ENCODE peak calls at places on chromosomes 1 and 21, in seven cellular contexts. D, K, W, U, P, I and C are unnamed samples. For H3K4me1 and H3K27me3, the result is how much of the 10 kb centered on the place peaks cover.

GRCh38 chr1:56468472-56468871 is 110.9 kb downstream of the PLPP3 start:
- DNase-seq in D (no peak), K (no peak), W (no peak), U (peak), P (no peak), I (no peak), C (no peak)

GRCh38 chr1:7580923-7581753 is 190.0 kb upstream of the VAMP3 start:
- DNase-seq in D (no peak), K (peak), W (no peak), U (no peak), P (no peak), I (no peak), C (peak)

GRCh38 chr1:84145051-84145450 is 980 bp downstream of the PRKACB start:
- DNase-seq in D (no peak), K (no peak), W (peak), U (no peak), P (no peak), I (no peak), C (no peak)

GRCh38 chr1:185453496-185454192 is 136.6 kb upstream of the IVNS1ABP start:
- DNase-seq in D (no peak), K (no peak), W (no peak), U (peak), P (no peak), I (no peak), C (no peak)

GRCh38 chr1:231639819-231640218 is 13.2 kb downstream of the DISC1 start:
- DNase-seq in D (no peak), K (no peak), W (no peak), U (no peak), P (no peak), I (no peak), C (no peak)

GRCh38 chr21:24045775-24046215 is 1561.5 kb downstream of the MRPL39 start:
- DNase-seq in D (peak), K (peak), W (peak), U (peak), P (peak), I (no peak), C (peak)

GRCh38 chr1:88216441-88216840 is 467.6 kb upstream of the PKN2 start:
- DNase-seq in D (no peak), K (no peak), W (no peak), U (no peak), P (no peak), I (no peak), C (no peak)

GRCh38 chr1:206962269-206962668 is 8.0 kb downstream of the FCAMR start:
- DNase-seq in D (no peak), K (no peak), W (no peak), U (no peak), P (no peak), I (no peak), C (no peak)

GRCh38 chr1:216047821-216048220 is 375.4 kb downstream of the USH2A start:
- DNase-seq in D (no peak), K (no peak), W (no peak), U (peak), P (no peak), I (no peak), C (no peak)

GRCh38 chr1:7403265-7404045 is 367.6 kb upstream of the VAMP3 start:
- DNase-seq in D (peak), K (peak), W (no peak), U (no peak), P (no peak), I (no peak), C (no peak)

GRCh38 chr1:211775208-211775607 is 55.4 kb downstream of the LPGAT1 start:
- DNase-seq in D (no peak), K (no peak), W (no peak), U (no peak), P (no peak), I (no peak), C (no peak)

GRCh38 chr1:18970762-18971161 is 14.3 kb upstream of the IFFO2 start:
- DNase-seq in D (no peak), K (no peak), W (no peak), U (no peak), P (no peak), I (no peak), C (no peak)

GRCh38 chr1:62720946-62721554 is 32.9 kb upstream of the DOCK7 start:
- DNase-seq in D (peak), K (peak), W (peak), U (no peak), P (no peak), I (no peak), C (no peak)

GRCh38 chr1:8603220-8603616 is 214.2 kb downstream of the RERE start:
- DNase-seq in D (no peak), K (no peak), W (no peak), U (peak), P (no peak), I (no peak), C (no peak)
- H3K4me1 ChIP-seq in D (under half), K (under half), W (under half), U (under half), P (under half), I (under half), C (under half)

DNA sequence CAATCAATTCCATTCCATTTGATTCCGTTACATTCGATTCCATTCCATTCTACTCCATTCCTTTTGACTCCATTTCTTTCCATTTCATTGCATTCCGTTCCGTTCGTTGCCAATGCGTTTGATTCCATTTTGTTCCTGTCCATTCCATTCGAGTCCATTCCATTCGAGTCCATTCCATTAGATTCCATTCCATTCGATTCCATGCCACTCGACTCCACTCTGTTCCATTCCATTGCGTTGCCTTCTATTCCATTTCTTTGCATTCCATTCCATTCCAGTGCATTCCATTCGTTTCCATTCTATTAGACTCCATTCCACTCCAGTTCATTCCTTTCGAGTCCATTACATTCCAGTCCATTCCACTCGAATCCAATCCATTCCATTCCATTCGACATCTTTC is 2587.5 kb upstream of the TPTE start:
- DNase-seq in D (no peak), K (no peak), W (no peak), U (no peak), P (no peak), I (no peak), C (no peak)
- H3K27me3 ChIP-seq in D (under half), K (under half), W (under half), U (under half), P (under half), I (under half), C (under half)

GRCh38 chr1:61088163-61088840 is 5.9 kb downstream of the NFIA start:
- DNase-seq in D (no peak), K (no peak), W (no peak), U (no peak), P (no peak), I (no peak), C (no peak)
- H3K4me1 ChIP-seq in D (half or more), K (under half), W (half or more), U (under half), P (under half), I (under half), C (under half)

GRCh38 chr1:924619-925323 is 1.0 kb downstream of the SAMD11 start:
- DNase-seq in D (no peak), K (peak), W (peak), U (peak), P (peak), I (peak), C (no peak)
- H3K27me3 ChIP-seq in D (half or more), K (under half), W (half or more), U (under half), P (under half), I (under half), C (half or more)

GRCh38 chr1:234336359-234336758 is 36.9 kb upstream of the COA6 start:
- DNase-seq in D (no peak), K (no peak), W (no peak), U (no peak), P (no peak), I (no peak), C (no peak)
- H3K4me1 ChIP-seq in D (under half), K (under half), W (under half), U (under half), P (under half), I (under half), C (under half)